ENCODE peak calls at places on chromosomes 1 and 21, in ten cellular contexts. Z is HCT116, K is cardiac muscle cell, S is A549, N is choroid plexus epithelial cell, L is MM.1S, Q is fibroblast of lung, H is OCI-LY7, I is dorsolateral prefrontal cortex, R is thoracic aorta. Y is an unnamed sample.

GRCh38 chr1:200483491-200484143 is 73.8 kb upstream of the ZNF281 start:
- DNase-seq in L (no peak), K (peak), I (no peak), H (no peak), N (peak), R (no peak), S (peak), Q (peak), Z (peak), Y (peak)

GRCh38 chr1:219434285-219434950 is 178.5 kb downstream of the ZC3H11B start:
- DNase-seq in R (no peak), Q (no peak), K (no peak), L (no peak), I (no peak), N (no peak), H (no peak), S (no peak), Z (no peak), Y (no peak)

GRCh38 chr1:26162220-26162703 is 3.4 kb downstream of the FAM110D start:
- DNase-seq in L (no peak), I (no peak), R (no peak), Z (no peak), N (no peak), Q (no peak), K (no peak), H (no peak), S (peak), Y (no peak)

GRCh38 chr1:38476111-38476783 is 383.3 kb downstream of the RRAGC start:
- DNase-seq in N (no peak), Q (peak), R (no peak), L (peak), S (no peak), Z (no peak), K (peak), I (peak), H (no peak), Y (no peak)

GRCh38 chr1:205950280-205950679 is 7.0 kb upstream of the SLC26A9 start:
- DNase-seq in I (peak), Q (peak), K (no peak), S (no peak), H (no peak), Z (no peak), N (peak), L (no peak), R (no peak), Y (peak)

GRCh38 chr21:42685036-42685435 is 31.6 kb downstream of the PDE9A start:
- DNase-seq in S (no peak), Z (no peak), I (peak), R (no peak), N (no peak), H (no peak), L (no peak), Q (no peak), K (no peak), Y (no peak)

GRCh38 chr1:115041654-115042053 is 12.0 kb downstream of the TSHB start:
- DNase-seq in S (no peak), L (no peak), Z (peak), K (peak), R (no peak), H (no peak), I (no peak), Q (no peak), N (peak), Y (no peak)

GRCh38 chr1:1623631-1624442 is 8.1 kb upstream of the MMP23B start:
- DNase-seq in R (no peak), Q (no peak), S (no peak), L (no peak), K (no peak), H (no peak), I (no peak), Z (no peak), N (no peak), Y (no peak)

DNA sequence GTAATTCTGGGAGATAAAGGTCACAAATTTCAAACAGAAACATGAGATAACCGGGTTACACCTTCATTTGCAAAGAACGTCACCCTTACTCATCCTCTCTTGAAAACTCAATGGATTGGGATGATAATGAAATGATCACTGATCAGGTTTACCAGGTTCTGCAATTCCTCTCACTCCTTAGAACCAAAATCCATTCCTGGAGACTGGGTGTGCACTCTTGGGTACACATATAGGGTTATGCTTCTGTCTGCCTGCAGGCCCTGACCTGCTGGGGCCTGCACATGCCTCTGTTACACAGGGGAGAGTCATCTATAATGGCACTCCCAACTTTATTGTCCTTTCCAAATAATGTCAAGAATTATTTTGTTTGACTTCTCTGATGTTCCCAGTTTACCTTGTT is 8.3 kb downstream of the SUSD4 start:
- DNase-seq in Z (no peak), R (no peak), K (no peak), N (no peak), Q (no peak), H (no peak), I (no peak), L (no peak), S (no peak), Y (no peak)
- H3K4me3 ChIP-seq in Z (no peak), R (no peak), K (no peak), N (no peak), Q (no peak), H (no peak), I (no peak), L (no peak), S (no peak), Y (no peak)

DNA sequence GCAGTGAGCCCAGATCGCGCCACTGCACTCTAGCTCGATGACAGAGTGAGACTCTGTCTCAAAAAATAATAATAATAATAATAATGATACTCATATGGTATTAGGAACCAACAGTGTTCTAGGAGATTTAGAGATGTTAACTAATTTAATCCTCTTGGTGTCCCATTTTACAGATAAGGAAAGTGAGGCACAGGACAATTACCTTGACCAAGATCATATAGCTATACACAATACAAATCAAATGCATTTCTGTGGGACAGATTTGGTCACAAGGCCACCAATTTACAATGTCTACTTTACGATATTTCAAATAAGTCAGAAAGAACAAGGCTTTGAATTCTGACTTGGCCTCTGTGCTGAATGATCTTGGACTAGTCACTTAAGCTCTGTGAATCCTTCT is 2.2 kb upstream of the ZMYM4 start:
- DNase-seq in N (no peak), S (no peak), Z (no peak), R (no peak), I (no peak), L (no peak), H (no peak), Q (no peak), K (no peak), Y (no peak)
- TF ChIP-seq CTCF in N (no peak), S (no peak), Z (no peak), R (no peak), I (no peak), L (no peak), H (no peak), Q (no peak), K (no peak), Y (no peak)

GRCh38 chr1:28451011-28451410 is 54.8 kb upstream of the RCC1 start:
- DNase-seq in Z (no peak), R (no peak), L (no peak), S (no peak), H (no peak), Q (no peak), I (no peak), N (no peak), K (no peak), Y (no peak)

GRCh38 chr1:28450561-28450960 is 55.3 kb upstream of the RCC1 start:
- DNase-seq in I (no peak), Z (no peak), Q (no peak), K (no peak), N (no peak), L (peak), H (no peak), R (no peak), S (no peak), Y (no peak)

GRCh38 chr1:28447674-28448073 is 58.2 kb upstream of the RCC1 start:
- DNase-seq in K (no peak), Q (no peak), Z (no peak), I (no peak), N (no peak), L (no peak), S (no peak), R (no peak), H (peak), Y (no peak)

DNA sequence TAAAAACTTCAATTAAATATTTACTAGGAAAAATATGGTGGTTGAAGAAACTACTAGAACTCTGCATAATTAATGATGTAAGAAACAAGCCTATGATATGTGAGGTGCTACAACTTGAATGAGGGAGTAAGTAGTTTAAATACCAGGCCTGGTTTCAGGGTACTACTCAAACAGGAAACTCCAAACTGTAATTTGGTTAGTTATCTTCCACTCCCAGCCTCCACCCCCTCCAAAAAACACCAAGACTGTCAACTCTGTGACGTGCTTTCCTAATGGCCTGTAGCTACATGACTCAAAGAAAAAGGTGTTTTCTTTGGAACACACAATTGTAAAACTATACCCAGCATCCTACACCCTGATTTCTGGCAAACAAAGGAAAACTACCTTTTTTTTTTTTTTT is 55.9 kb upstream of the RCC1 start:
- DNase-seq in Q (peak), L (peak), S (no peak), K (no peak), N (no peak), R (no peak), H (peak), I (no peak), Z (no peak), Y (no peak)
- H3K4me3 ChIP-seq in Q (no peak), L (no peak), S (no peak), K (no peak), N (no peak), R (no peak), H (no peak), I (no peak), Z (no peak), Y (no peak)

DNA sequence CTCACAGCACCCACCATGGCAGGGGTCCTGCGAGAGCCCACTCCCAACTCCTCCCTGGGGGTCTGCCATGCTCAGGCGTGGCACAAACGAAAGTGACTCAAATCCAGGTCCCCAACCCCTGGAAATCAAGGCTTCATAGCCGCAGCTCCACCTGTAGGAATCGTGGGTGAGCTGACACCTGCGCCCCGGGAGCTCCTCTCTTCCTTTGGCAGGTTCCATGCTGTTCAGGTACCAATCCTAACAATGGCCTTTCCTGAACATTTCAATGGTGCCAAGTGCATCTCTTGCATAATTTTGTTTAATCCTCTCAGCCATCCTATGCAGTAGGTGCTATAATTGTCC is 28.9 kb upstream of the NPPB start:
- DNase-seq in L (no peak), I (no peak), K (no peak), H (no peak), Z (no peak), R (no peak), N (no peak), S (no peak), Q (no peak), Y (no peak)
- TF ChIP-seq CTCF in L (no peak), I (no peak), K (no peak), H (no peak), Z (no peak), R (no peak), N (no peak), S (no peak), Q (no peak), Y (no peak)

GRCh38 chr1:160117300-160117699 is 1.7 kb downstream of the ATP1A2 start:
- DNase-seq in L (no peak), K (no peak), S (no peak), Z (no peak), N (no peak), I (no peak), H (no peak), R (no peak), Q (no peak), Y (no peak)
- H3K4me3 ChIP-seq in L (no peak), K (no peak), S (no peak), Z (no peak), N (no peak), I (peak), H (no peak), R (peak), Q (no peak), Y (no peak)

GRCh38 chr1:3403388-3404179 is 50.9 kb upstream of the ARHGEF16 start:
- DNase-seq in I (no peak), S (no peak), L (no peak), R (no peak), Q (no peak), H (peak), Z (no peak), N (no peak), K (no peak), Y (no peak)
- TF ChIP-seq CTCF in I (no peak), S (no peak), L (no peak), R (no peak), Q (no peak), H (peak), Z (peak), N (peak), K (peak), Y (peak)

GRCh38 chr1:167821356-167821685 is 92.6 kb downstream of the ADCY10 start:
- DNase-seq in L (no peak), R (no peak), Z (no peak), Q (no peak), N (no peak), H (no peak), I (no peak), S (no peak), K (no peak), Y (no peak)
- H3K4me3 ChIP-seq in L (no peak), R (no peak), Z (no peak), Q (no peak), N (no peak), H (no peak), I (no peak), S (no peak), K (no peak), Y (no peak)